ENCODE peak calls at places on chromosomes 16 and 17, in ten cellular contexts. J is cardiac fibroblast; M is CD8-positive, alpha-beta T cell; B is HCT116; Y is cardiac muscle cell; W is heart left ventricle; H is ascending aorta; T is dorsolateral prefrontal cortex; Z is fibroblast of lung; E is OCI-LY7. R is an unnamed sample.

GRCh38 chr16:76277099-76278030 is at the start of gene CNTNAP4:
- DNase-seq in H (no peak), W (peak; percentile 26), M (no peak), B (no peak), E (no peak), T (peak; percentile 89), Z (no peak), Y (no peak), J (no peak), R (no peak)

GRCh38 chr16:4006441-4006989 is 109.7 kb downstream of the ADCY9 start:
- DNase-seq in Y (no peak), W (no peak), M (no peak), E (no peak), J (no peak), T (no peak), H (no peak), B (no peak), Z (no peak), R (no peak)

GRCh38 chr16:64951681-64952080 is 170.2 kb downstream of the CDH11 start:
- DNase-seq in J (no peak), T (no peak), W (no peak), M (no peak), Y (no peak), H (no peak), B (no peak), E (no peak), Z (no peak), R (no peak)

GRCh38 chr17:83149761-83150251 is 70.4 kb downstream of the METRNL start:
- DNase-seq in M (no peak), W (no peak), Z (peak; percentile 25), T (no peak), Y (no peak), E (no peak), H (no peak), J (no peak), B (no peak), R (no peak)

GRCh38 chr17:7667616-7668406 is 17.1 kb downstream of the ATP1B2 start:
- DNase-seq in J (no peak), H (no peak), T (peak; percentile 55), M (no peak), W (no peak), B (no peak), E (no peak), Z (no peak), Y (no peak), R (no peak)

GRCh38 chr17:16484445-16485169 is 7.4 kb downstream of the LRRC75A start:
- DNase-seq in T (no peak), M (no peak), H (no peak), Z (no peak), E (no peak), W (no peak), B (no peak), J (no peak), Y (no peak), R (no peak)

GRCh38 chr16:20911361-20911760 is 10.8 kb downstream of the LYRM1 start:
- DNase-seq in Y (no peak), J (peak; percentile 91), T (no peak), M (no peak), W (no peak), B (no peak), H (no peak), E (no peak), Z (peak; percentile 76), R (no peak)

GRCh38 chr16:51932317-51932716 is 614.6 kb downstream of the TOX3 start:
- DNase-seq in M (no peak), T (no peak), B (no peak), E (no peak), Y (no peak), W (no peak), H (no peak), Z (no peak), J (no peak), R (no peak)

GRCh38 chr16:1071561-1072225 is 854 bp upstream of the SSTR5 start:
- DNase-seq in Z (no peak), E (no peak), M (no peak), Y (no peak), H (no peak), B (no peak), W (no peak), J (no peak), T (no peak), R (no peak)

GRCh38 chr17:67546578-67547527 is 169.8 kb downstream of the PITPNC1 start:
- DNase-seq in Z (peak; percentile 55), W (peak; percentile 55), H (peak; percentile 65), E (peak; percentile 24), B (no peak), J (peak; percentile 47), M (no peak), T (peak; percentile 50), Y (no peak), R (no peak)

GRCh38 chr17:19410875-19411291 is at the start of gene RNF112:
- DNase-seq in B (no peak), J (peak; percentile 11), W (peak; percentile 51), Z (peak; percentile 67), H (no peak), Y (no peak), E (no peak), T (peak; percentile 85), M (no peak), R (no peak)

GRCh38 chr16:48932216-48932855 is 322.4 kb upstream of the N4BP1 start:
- DNase-seq in H (no peak), M (no peak), B (no peak), J (no peak), E (no peak), Z (no peak), T (no peak), Y (no peak), W (no peak), R (no peak)

GRCh38 chr16:48930951-48931553 is 321.1 kb upstream of the N4BP1 start:
- DNase-seq in Z (no peak), B (no peak), W (no peak), T (no peak), J (no peak), H (no peak), M (no peak), Y (no peak), E (no peak), R (no peak)

DNA sequence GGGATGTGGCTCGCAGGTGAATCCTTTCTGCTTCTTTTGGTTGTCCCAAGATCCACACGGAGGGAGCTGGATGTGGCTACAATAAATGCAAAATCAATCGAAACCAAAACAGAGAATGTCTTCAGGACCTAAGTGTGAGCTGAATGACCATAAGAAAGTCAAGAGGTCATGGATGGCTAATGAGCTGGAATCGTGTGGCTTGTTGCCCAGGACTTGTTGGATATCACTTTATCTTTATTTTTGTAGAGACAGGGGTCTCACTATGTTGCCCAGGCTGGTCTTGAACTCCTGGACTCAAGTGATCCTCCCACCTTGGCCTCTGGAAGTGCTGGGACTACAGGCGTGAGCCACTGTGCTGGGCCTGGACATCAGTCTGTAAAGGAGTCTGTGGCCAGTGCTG is 326.8 kb upstream of the N4BP1 start:
- DNase-seq in Z (no peak), Y (no peak), J (no peak), B (no peak), H (no peak), W (no peak), E (no peak), M (no peak), T (no peak), R (no peak)
- TF ChIP-seq CTCF in Z (no peak), Y (no peak), J (no peak), B (no peak), H (no peak), W (no peak), E (no peak), M (no peak), T (no peak), R (no peak)

GRCh38 chr17:75078097-75079022 is 9.4 kb upstream of the SLC16A5 start:
- DNase-seq in E (no peak), T (no peak), B (peak; percentile 69), W (no peak), H (peak; percentile 76), Z (peak; percentile 84), M (no peak), Y (no peak), J (peak; percentile 72), R (no peak)
- H3K4me3 ChIP-seq in E (no peak overlapping the region), T (peak overlapping the region; percentile 69), B (peak overlapping the region; percentile 31), W (no peak overlapping the region), H (peak overlapping the region; percentile 46), Z (no peak overlapping the region), M (peak overlapping the region; percentile 43), Y (no peak overlapping the region), J (no peak overlapping the region), R (no peak overlapping the region)

GRCh38 chr17:27430882-27431491 is 25.3 kb upstream of the KSR1 start:
- DNase-seq in Z (peak; percentile 32), H (no peak), W (no peak), E (peak; percentile 11), J (peak; percentile 48), T (no peak), Y (peak; percentile 46), M (no peak), B (peak; percentile 28), R (no peak)
- TF ChIP-seq CTCF in Z (peak; percentile 78), H (peak; percentile 39), W (peak; percentile 49), E (peak; percentile 53), J (peak; percentile 81), T (peak; percentile 53), Y (peak; percentile 64), M (no peak), B (peak; percentile 59), R (peak; percentile 75)

GRCh38 chr17:2057714-2058520 is 3.0 kb downstream of the HIC1 start:
- DNase-seq in Y (no peak), J (peak; percentile 70), M (no peak), Z (no peak), B (no peak), T (no peak), W (peak; percentile 48), H (no peak), E (no peak), R (no peak)

GRCh38 chr17:2056221-2057129 is 1.6 kb downstream of the HIC1 start:
- DNase-seq in Y (peak; percentile 51), H (no peak), J (peak; percentile 72), Z (peak; percentile 73), B (no peak), M (no peak), W (peak; percentile 54), T (no peak), E (no peak), R (no peak)

GRCh38 chr17:2058521-2059124 is 3.7 kb downstream of the HIC1 start:
- DNase-seq in M (peak; percentile 46), E (peak; percentile 57), W (peak; percentile 83), T (no peak), H (no peak), J (peak; percentile 90), B (no peak), Z (peak; percentile 67), Y (peak; percentile 55), R (no peak)

GRCh38 chr17:2055494-2056220 is 754 bp downstream of the HIC1 start:
- DNase-seq in Z (no peak), T (no peak), J (peak; percentile 64), E (no peak), B (no peak), H (no peak), Y (no peak), M (no peak), W (peak; percentile 63), R (no peak)

DNA sequence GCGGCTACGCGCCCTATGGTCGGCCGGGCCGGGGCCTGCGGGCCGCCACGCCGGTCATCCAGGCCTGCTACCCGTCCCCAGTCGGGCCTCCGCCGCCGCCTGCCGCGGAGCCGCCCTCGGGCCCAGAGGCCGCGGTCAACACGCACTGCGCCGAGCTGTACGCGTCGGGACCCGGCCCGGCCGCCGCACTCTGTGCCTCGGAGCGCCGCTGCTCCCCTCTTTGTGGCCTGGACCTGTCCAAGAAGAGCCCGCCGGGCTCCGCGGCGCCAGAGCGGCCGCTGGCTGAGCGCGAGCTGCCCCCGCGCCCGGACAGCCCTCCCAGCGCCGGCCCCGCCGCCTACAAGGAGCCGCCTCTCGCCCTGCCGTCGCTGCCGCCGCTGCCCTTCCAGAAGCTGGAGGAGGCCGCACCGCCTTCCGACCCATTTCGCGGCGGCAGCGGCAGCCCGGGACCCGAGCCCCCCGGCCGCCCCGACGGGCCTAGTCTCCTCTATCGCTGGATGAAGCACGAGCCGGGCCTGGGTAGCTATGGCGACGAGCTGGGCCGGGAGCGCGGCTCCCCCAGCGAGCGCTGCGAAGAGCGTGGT is 2.3 kb downstream of the HIC1 start:
- DNase-seq in T (no peak), J (peak; percentile 50), W (no peak), Z (no peak), E (no peak), B (no peak), Y (peak; percentile 46), M (no peak), H (no peak), R (no peak)
- H3K4me3 ChIP-seq in T (no peak overlapping the region), J (no peak overlapping the region), W (peak overlapping the region; percentile 24), Z (peak overlapping the region; percentile 28), E (no peak overlapping the region), B (no peak overlapping the region), Y (no peak overlapping the region), M (no peak overlapping the region), H (peak overlapping the region; percentile 16), R (no peak overlapping the region)